ENCODE peak calls at places on chromosomes 12 and 14, in seven cellular contexts. F is tibial nerve, P is esophagus squamous epithelium, G is A549, L is uterus, Y is body of pancreas, S is Peyer's patch. T is an unnamed sample. For H3K4me1, the result is how much of the 10 kb centered on the place peaks cover.

GRCh38 chr12:46659032-46659703 is 166.6 kb downstream of the SLC38A4 start:
- DNase-seq in F (no peak), P (no peak), G (no peak), L (no peak), Y (no peak), S (no peak), T (no peak)

GRCh38 chr14:54138354-54139038 is 181.9 kb upstream of the BMP4 start:
- DNase-seq in F (no peak), P (no peak), G (no peak), L (no peak), Y (no peak), S (no peak), T (no peak)

GRCh38 chr12:95218852-95219171 is 1.2 kb downstream of the VEZT start:
- DNase-seq in F (no peak), P (no peak), G (peak), L (no peak), Y (no peak), S (peak), T (no peak)

GRCh38 chr12:103745962-103746361 is 95.1 kb downstream of the NT5DC3 start:
- DNase-seq in F (no peak), P (no peak), G (no peak), L (no peak), Y (no peak), S (no peak), T (no peak)

GRCh38 chr12:28121899-28122655 is 68.2 kb upstream of the CCDC91 start:
- DNase-seq in F (no peak), P (no peak), G (no peak), L (no peak), Y (no peak), S (no peak), T (no peak)

GRCh38 chr12:47698055-47698454 is 7.8 kb downstream of the RPAP3 start:
- DNase-seq in F (no peak), P (no peak), G (no peak), L (no peak), Y (no peak), S (no peak), T (no peak)

GRCh38 chr14:64878775-64879634 is 702 bp downstream of the SPTB start:
- DNase-seq in F (no peak), P (no peak), G (peak), L (no peak), Y (peak), S (no peak), T (no peak)

GRCh38 chr12:115051378-115051777 is 367.4 kb upstream of the TBX3 start:
- DNase-seq in F (no peak), P (no peak), G (no peak), L (no peak), Y (no peak), S (no peak), T (no peak)

GRCh38 chr14:90968025-90968424 is 92.4 kb downstream of the RPS6KA5 start:
- DNase-seq in F (no peak), P (no peak), G (no peak), L (no peak), Y (no peak), S (no peak), T (no peak)

GRCh38 chr14:57390806-57391562 is 598 bp downstream of the NAA30 start:
- DNase-seq in F (no peak), P (peak), G (peak), L (peak), Y (peak), S (peak), T (peak)

GRCh38 chr12:105253882-105254513 is 18.0 kb upstream of the APPL2 start:
- DNase-seq in F (no peak), P (no peak), G (peak), L (no peak), Y (no peak), S (no peak), T (no peak)

GRCh38 chr14:50823051-50823762 is 7.8 kb downstream of the NIN start:
- DNase-seq in F (peak), P (no peak), G (no peak), L (no peak), Y (peak), S (no peak), T (no peak)

GRCh38 chr14:50820786-50821185 is 10.2 kb downstream of the NIN start:
- DNase-seq in F (no peak), P (no peak), G (no peak), L (no peak), Y (no peak), S (no peak), T (no peak)

GRCh38 chr14:50823763-50824636 is 7.0 kb downstream of the NIN start:
- DNase-seq in F (no peak), P (no peak), G (no peak), L (no peak), Y (no peak), S (no peak), T (peak)

GRCh38 chr14:50821471-50822464 is 9.2 kb downstream of the NIN start:
- DNase-seq in F (no peak), P (no peak), G (no peak), L (no peak), Y (no peak), S (peak), T (peak)

GRCh38 chr14:50822501-50823042 is 8.4 kb downstream of the NIN start:
- DNase-seq in F (no peak), P (no peak), G (no peak), L (no peak), Y (no peak), S (no peak), T (no peak)
- H3K4me1 ChIP-seq in F (under half), P (under half), G (under half), L (under half), Y (under half), S (under half), T (half or more)

GRCh38 chr12:124565656-124566180 is 1.7 kb downstream of the NCOR2 start:
- DNase-seq in F (no peak), P (no peak), G (no peak), L (peak), Y (no peak), S (no peak), T (no peak)
- H3K27ac ChIP-seq in F (peak), P (peak), G (peak), L (peak), Y (peak), S (peak), T (peak)

GRCh38 chr12:121825041-121825523 is 21.3 kb downstream of the SETD1B start:
- DNase-seq in F (no peak), P (no peak), G (no peak), L (no peak), Y (no peak), S (no peak), T (no peak)
- TF ChIP-seq POLR2A in F (no peak), P (no peak), G (no peak), L (no peak), Y (no peak), S (no peak), T (no peak)

DNA sequence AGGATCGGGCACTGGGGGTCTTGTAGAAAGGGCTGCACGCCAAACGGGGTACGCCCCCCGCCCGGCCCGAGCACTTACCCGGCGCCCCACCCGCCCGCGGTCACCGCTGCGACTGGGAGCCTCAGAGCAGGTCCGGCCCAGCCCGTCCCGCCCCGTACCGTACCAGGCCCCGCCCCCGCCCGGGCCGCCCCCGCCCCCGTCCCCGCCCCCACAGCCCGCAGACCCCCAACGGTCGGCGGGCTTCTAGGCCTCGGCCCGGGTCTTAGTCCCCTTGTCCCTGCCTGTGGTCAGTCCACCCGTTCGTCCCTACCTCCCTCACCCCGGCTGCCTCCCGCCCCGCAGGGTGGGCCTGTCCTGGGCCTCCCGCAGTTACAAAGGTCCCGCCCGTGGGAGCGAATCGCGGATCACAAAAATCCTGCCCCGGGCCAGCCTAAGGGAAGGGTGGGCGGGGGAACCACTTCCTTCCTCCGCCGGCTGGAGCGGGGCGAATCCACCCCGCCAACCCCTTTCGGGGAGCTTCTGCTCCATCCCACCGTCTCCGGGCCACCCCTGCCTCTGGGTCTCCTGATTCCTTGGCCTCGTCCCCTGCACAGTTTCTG is at the start of gene HVCN1:
- DNase-seq in F (peak), P (no peak), G (no peak), L (peak), Y (peak), S (peak), T (peak)
- H3K4me1 ChIP-seq in F (under half), P (under half), G (under half), L (under half), Y (under half), S (under half), T (under half)

GRCh38 chr12:85673921-85674420 is 162.2 kb downstream of the RASSF9 start:
- DNase-seq in F (no peak), P (no peak), G (no peak), L (no peak), Y (no peak), S (no peak), T (no peak)

GRCh38 chr12:85680881-85681280 is 155.3 kb downstream of the RASSF9 start:
- DNase-seq in F (no peak), P (no peak), G (no peak), L (no peak), Y (no peak), S (no peak), T (no peak)

GRCh38 chr12:85679296-85679695 is 156.9 kb downstream of the RASSF9 start:
- DNase-seq in F (no peak), P (no peak), G (no peak), L (no peak), Y (no peak), S (no peak), T (no peak)

GRCh38 chr12:85681333-85681732 is 154.9 kb downstream of the RASSF9 start:
- DNase-seq in F (no peak), P (no peak), G (no peak), L (no peak), Y (no peak), S (no peak), T (no peak)

GRCh38 chr12:85676816-85677749 is 159.1 kb downstream of the RASSF9 start:
- DNase-seq in F (no peak), P (no peak), G (no peak), L (no peak), Y (no peak), S (no peak), T (no peak)
- H3K27ac ChIP-seq in F (no peak), P (no peak), G (no peak), L (no peak), Y (no peak), S (no peak), T (no peak)

GRCh38 chr14:21205678-21206581 is 50.1 kb upstream of the OR5AU1 start:
- DNase-seq in F (no peak), P (no peak), G (no peak), L (no peak), Y (no peak), S (no peak), T (no peak)
- TF ChIP-seq POLR2A in F (no peak), P (no peak), G (no peak), L (no peak), Y (no peak), S (no peak), T (no peak)

DNA sequence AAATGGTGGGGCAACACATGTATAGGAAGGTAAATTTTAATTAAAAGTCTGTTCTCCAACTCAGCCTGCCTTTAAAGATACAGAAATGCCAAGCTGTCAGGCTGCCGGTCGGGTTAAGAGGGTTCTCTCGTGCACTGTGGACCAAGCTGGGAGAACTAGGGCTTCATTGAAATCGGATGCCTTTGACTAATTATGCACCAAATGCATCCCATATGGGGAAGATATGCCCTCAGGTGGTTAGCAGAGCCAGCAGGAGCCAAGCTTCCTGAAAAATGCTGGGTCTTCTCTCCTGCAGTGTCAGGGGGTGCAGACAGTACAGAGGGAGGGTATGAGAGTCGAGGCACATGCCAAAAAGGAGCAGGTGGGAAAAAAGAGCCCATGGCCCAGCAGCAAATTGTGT is 236.1 kb downstream of the CACNA1C start:
- DNase-seq in F (no peak), P (no peak), G (no peak), L (no peak), Y (no peak), S (no peak), T (no peak)
- H3K4me1 ChIP-seq in F (under half), P (under half), G (under half), L (under half), Y (under half), S (under half), T (half or more)

GRCh38 chr12:83086023-83086422 is 399.3 kb downstream of the TMTC2 start:
- DNase-seq in F (no peak), P (no peak), G (no peak), L (no peak), Y (no peak), S (no peak), T (no peak)
- H3K27ac ChIP-seq in F (no peak), P (no peak), G (no peak), L (no peak), Y (no peak), S (no peak), T (no peak)

GRCh38 chr12:6916426-6917200 is 2.2 kb downstream of the ENO2 start:
- DNase-seq in F (no peak), P (no peak), G (no peak), L (no peak), Y (no peak), S (no peak), T (no peak)
- TF ChIP-seq POLR2A in F (no peak), P (no peak), G (no peak), L (no peak), Y (no peak), S (no peak), T (no peak)

GRCh38 chr12:75658826-75659823 is 147.7 kb upstream of the KRR1 start:
- DNase-seq in F (no peak), P (no peak), G (no peak), L (no peak), Y (no peak), S (no peak), T (no peak)
- H3K4me1 ChIP-seq in F (under half), P (under half), G (under half), L (under half), Y (under half), S (under half), T (under half)

T was measured in stomach.